ENCODE peak calls at places on chromosomes 3 and 15, in four cellular contexts. J is aorta, N is heart right ventricle, R is Panc1. G is an unnamed sample.
A peak's percentile ranks its signal among the peaks of the same experiment; 100 is the strongest.

GRCh38 chr15:67505675-67506572 is 15.0 kb upstream of the C15orf61 start:
- DNase-seq in R (no peak), J (no peak), N (no peak), G (no peak)

GRCh38 chr3:125055913-125056705 is at the start of gene HEG1:
- DNase-seq in N (peak; percentile 93), J (peak; percentile 97), R (no peak), G (no peak)

GRCh38 chr15:79455943-79456342 is 23.8 kb downstream of the MINAR1 start:
- DNase-seq in R (no peak), J (no peak), N (no peak), G (no peak)

GRCh38 chr15:63196846-63197245 is 7.4 kb downstream of the RAB8B start:
- DNase-seq in R (no peak), N (no peak), J (no peak), G (no peak)

GRCh38 chr3:50316657-50317242 is 5.8 kb downstream of the HYAL2 start:
- DNase-seq in N (no peak), J (no peak), R (no peak), G (peak; percentile 95)

GRCh38 chr3:140375002-140375401 is 302.9 kb upstream of the TRIM42 start:
- DNase-seq in R (no peak), J (no peak), N (no peak), G (no peak)

GRCh38 chr15:48578965-48579364 is 66.5 kb downstream of the FBN1 start:
- DNase-seq in N (no peak), J (no peak), R (no peak), G (no peak)

GRCh38 chr15:39583586-39584265 is 2.8 kb downstream of the THBS1 start:
- DNase-seq in R (no peak), N (no peak), J (no peak), G (peak; percentile 56)

GRCh38 chr15:81097893-81098280 is 36.2 kb upstream of the CFAP161 start:
- DNase-seq in N (no peak), J (no peak), R (no peak), G (no peak)

GRCh38 chr3:126208182-126208581 is 27.8 kb upstream of the ALDH1L1 start:
- DNase-seq in J (no peak), R (no peak), N (no peak), G (no peak)

GRCh38 chr3:55683666-55684270 is 196.7 kb upstream of the WNT5A start:
- DNase-seq in R (no peak), J (no peak), N (no peak), G (no peak)

GRCh38 chr3:15361494-15362214 is 29.3 kb upstream of the SH3BP5 start:
- DNase-seq in N (no peak), J (no peak), R (no peak), G (no peak)

GRCh38 chr3:165983284-165983683 is 146.1 kb upstream of the BCHE start:
- DNase-seq in J (no peak), R (no peak), N (no peak), G (no peak)

GRCh38 chr3:151838574-151839312 is 24.8 kb downstream of the AADAC start:
- DNase-seq in J (no peak), N (peak; percentile 70), R (peak; percentile 33), G (peak; percentile 26)

GRCh38 chr15:69303337-69304175 is 4.8 kb downstream of the PAQR5 start:
- DNase-seq in R (no peak), N (no peak), J (peak; percentile 36), G (no peak)

GRCh38 chr3:188792788-188793187 is 379.0 kb upstream of the TPRG1 start:
- DNase-seq in J (no peak), R (no peak), N (peak; percentile 18), G (no peak)

GRCh38 chr3:175155172-175155571 is 296.0 kb downstream of the NAALADL2 start:
- DNase-seq in J (no peak), N (no peak), R (no peak), G (no peak)

GRCh38 chr3:170232266-170232665 is 10.0 kb downstream of the PRKCI start:
- DNase-seq in N (no peak), J (no peak), R (no peak), G (no peak)

DNA sequence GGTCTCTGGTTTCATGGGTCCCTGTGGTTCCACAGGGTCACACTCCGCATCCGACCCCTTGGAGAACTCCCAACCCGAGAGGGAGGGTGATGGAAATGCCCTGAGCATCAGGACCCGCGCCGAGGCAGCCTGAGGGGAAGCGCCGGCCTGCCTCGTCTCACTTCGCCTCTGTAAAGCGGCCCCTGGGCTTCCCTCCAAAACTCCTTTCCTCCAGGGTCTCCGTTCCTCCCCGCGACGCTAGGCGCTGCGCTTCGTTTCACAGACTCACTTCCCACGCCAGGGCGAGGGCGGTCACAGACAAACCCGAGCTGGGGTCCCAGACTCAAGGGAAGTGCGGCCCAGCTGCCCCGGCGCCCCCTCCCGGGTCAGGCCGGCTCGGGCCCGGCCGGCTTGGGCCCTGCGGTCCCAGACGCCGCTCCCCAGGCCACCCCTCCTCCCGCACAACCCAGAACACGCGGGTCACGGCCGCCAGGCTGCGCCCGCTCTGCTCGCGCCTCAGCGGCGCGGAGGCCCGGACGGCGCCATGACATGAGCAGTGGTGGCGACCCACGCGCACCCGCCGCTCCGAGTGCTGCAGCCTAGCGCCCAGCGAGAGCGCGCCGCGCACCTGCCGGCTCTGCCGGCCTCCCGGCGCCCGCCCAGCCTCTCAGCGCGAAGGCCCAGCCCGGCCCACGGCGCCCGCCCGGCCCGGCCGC is 619 bp downstream of the NUP210 start:
- DNase-seq in N (no peak), R (no peak), J (peak; percentile 80), G (no peak)
- H3K4me3 ChIP-seq in N (peak overlapping the region; percentile 54), R (peak overlapping the region; percentile 44), J (peak overlapping the region; percentile 58), G (no peak overlapping the region)

GRCh38 chr3:24829011-24829581 is 334.4 kb upstream of the THRB start:
- DNase-seq in R (no peak), N (no peak), J (peak; percentile 83), G (no peak)
- H3K4me3 ChIP-seq in R (no peak overlapping the region), N (peak overlapping the region; percentile 53), J (peak overlapping the region; percentile 39), G (no peak overlapping the region)

GRCh38 chr15:98422086-98422478 is 226.3 kb upstream of the IGF1R start:
- DNase-seq in R (no peak), J (no peak), N (no peak), G (no peak)
- H3K4me3 ChIP-seq in R (no peak overlapping the region), J (no peak overlapping the region), N (peak overlapping the region; percentile 41), G (peak overlapping the region; percentile 34)

GRCh38 chr15:44726136-44726535 is 10.2 kb upstream of the TRIM69 start:
- DNase-seq in R (no peak), J (no peak), N (no peak), G (no peak)

GRCh38 chr15:44729394-44729913 is 6.9 kb upstream of the TRIM69 start:
- DNase-seq in R (no peak), N (peak; percentile 31), J (peak; percentile 79), G (no peak)

GRCh38 chr15:44726568-44727461 is 9.5 kb upstream of the TRIM69 start:
- DNase-seq in R (peak; percentile 93), N (peak; percentile 69), J (no peak), G (peak; percentile 66)

GRCh38 chr15:44728576-44729393 is 7.5 kb upstream of the TRIM69 start:
- DNase-seq in R (peak; percentile 98), N (peak; percentile 98), J (peak; percentile 95), G (peak; percentile 71)

DNA sequence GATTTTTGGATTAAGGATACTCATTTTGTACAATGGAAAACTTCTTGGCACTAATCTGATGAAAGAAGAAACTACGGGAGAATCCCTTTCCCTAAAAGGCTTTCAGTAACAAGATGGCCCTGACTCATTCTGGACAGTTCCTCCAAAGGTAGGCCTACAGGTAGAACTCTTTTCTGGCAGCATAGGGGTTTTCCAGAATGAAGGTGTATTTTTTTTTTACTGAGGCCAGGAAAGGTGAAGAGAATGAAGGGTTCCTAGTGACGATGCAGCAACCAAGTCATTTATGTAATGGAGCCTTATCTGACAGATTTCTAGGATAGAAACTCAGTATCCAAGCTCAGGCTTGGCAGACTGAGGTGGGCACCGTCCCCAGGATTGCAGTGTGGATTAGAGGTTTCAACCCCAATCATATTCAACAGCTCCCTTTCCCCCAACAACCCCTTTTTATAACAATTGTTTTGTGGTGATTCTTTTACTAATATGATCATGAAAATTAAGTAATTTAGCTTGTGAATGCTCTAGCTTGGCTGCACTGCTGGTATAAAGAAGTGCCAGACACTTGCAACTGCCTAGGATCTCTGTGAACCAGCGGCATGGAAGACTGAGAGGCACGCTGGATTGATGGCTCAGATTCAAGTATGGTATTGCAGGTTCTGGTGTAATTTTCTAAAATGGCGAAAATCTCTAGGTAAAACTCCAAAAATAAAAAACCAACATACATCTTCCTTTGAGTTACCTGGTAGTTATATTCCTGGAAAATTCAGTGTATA is 8.7 kb upstream of the TRIM69 start:
- DNase-seq in J (no peak), N (no peak), R (no peak), G (no peak)
- H3K4me3 ChIP-seq in J (no peak overlapping the region), N (peak overlapping the region; percentile 66), R (peak overlapping the region; percentile 91), G (no peak overlapping the region)

GRCh38 chr3:17745894-17746293 is 3.5 kb upstream of the TBC1D5 start:
- DNase-seq in J (no peak), R (no peak), N (no peak), G (no peak)

GRCh38 chr3:17749705-17750293 is 7.4 kb upstream of the TBC1D5 start:
- DNase-seq in N (no peak), R (no peak), J (no peak), G (no peak)

GRCh38 chr3:17747184-17747889 is 4.9 kb upstream of the TBC1D5 start:
- DNase-seq in R (no peak), J (no peak), N (no peak), G (no peak)

GRCh38 chr3:17749281-17749680 is 6.8 kb upstream of the TBC1D5 start:
- DNase-seq in N (no peak), R (no peak), J (no peak), G (no peak)

DNA sequence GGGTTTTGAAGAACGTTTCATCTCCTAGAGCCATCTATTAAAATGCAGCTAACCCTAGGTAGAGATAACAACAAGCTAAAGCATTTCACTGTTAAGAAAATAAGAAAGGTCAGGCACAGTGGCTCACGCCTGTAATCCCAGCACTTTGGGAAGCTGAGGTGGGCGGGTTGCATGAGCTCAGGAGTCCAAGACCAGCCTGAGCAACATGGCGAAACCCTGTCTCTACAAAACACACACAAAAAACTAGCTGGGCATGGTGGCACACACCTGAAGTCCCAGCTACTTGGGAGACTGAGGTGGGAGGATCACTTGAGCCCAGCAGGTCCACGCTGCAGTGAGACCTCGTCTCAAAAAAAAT is 5.4 kb upstream of the TBC1D5 start:
- DNase-seq in N (no peak), R (no peak), J (no peak), G (no peak)
- H3K4me3 ChIP-seq in N (no peak overlapping the region), R (no peak overlapping the region), J (no peak overlapping the region), G (no peak overlapping the region)

GRCh38 chr3:69250014-69250413 is 127.6 kb upstream of the LMOD3 start:
- DNase-seq in N (peak; percentile 32), R (no peak), J (no peak), G (no peak)
- H3K4me3 ChIP-seq in N (no peak overlapping the region), R (no peak overlapping the region), J (no peak overlapping the region), G (no peak overlapping the region)

G was measured in keratinocyte.